ENCODE peak calls at places on chromosomes 16 and 17, in ten cellular contexts. V is GM23338, F is PC-9, M is transverse colon, S is stomach, I is tibial artery, G is aorta, P is ovary, H is tibial nerve, K is fibroblast of lung. T is an unnamed sample. For H3K4me1, the result is how much of the 10 kb centered on the place peaks cover.

GRCh38 chr17:36721560-36722120 is 120.3 kb downstream of the MRM1 start:
- DNase-seq in V (no peak), F (no peak), M (no peak), S (no peak), I (no peak), G (no peak), P (no peak), H (no peak), K (no peak), T (no peak)

GRCh38 chr17:74920679-74921044 is 2.4 kb downstream of the USH1G start:
- DNase-seq in V (peak), F (no peak), M (no peak), S (no peak), I (no peak), G (no peak), P (no peak), H (no peak), K (no peak), T (no peak)

GRCh38 chr16:88560722-88561484 is 9.3 kb upstream of the ZC3H18 start:
- DNase-seq in V (peak), F (no peak), M (no peak), S (no peak), I (no peak), G (no peak), P (no peak), H (no peak), K (peak), T (no peak)

GRCh38 chr17:41777579-41778188 is 8.8 kb downstream of the JUP start:
- DNase-seq in V (no peak), F (peak), M (peak), S (peak), I (peak), G (no peak), P (peak), H (peak), K (peak), T (peak)

GRCh38 chr16:84434800-84435199 is 66.5 kb downstream of the ATP2C2 start:
- DNase-seq in V (no peak), F (no peak), M (peak), S (no peak), I (no peak), G (no peak), P (no peak), H (no peak), K (no peak), T (no peak)

GRCh38 chr17:8366231-8366630 is 10.3 kb downstream of the KRABD2 start:
- DNase-seq in V (no peak), F (peak), M (no peak), S (no peak), I (no peak), G (no peak), P (no peak), H (no peak), K (peak), T (no peak)

GRCh38 chr16:64615647-64616280 is 506.1 kb downstream of the CDH11 start:
- DNase-seq in V (peak), F (no peak), M (no peak), S (no peak), I (no peak), G (no peak), P (no peak), H (no peak), K (peak), T (no peak)

GRCh38 chr16:31215287-31216115 is 1.4 kb downstream of the PYDC1 start:
- DNase-seq in V (peak), F (peak), M (peak), S (peak), I (peak), G (peak), P (peak), H (no peak), K (peak), T (peak)

GRCh38 chr16:4788489-4788889 is 344 bp upstream of the SEPTIN12 start:
- DNase-seq in V (no peak), F (no peak), M (no peak), S (no peak), I (no peak), G (no peak), P (no peak), H (no peak), K (no peak), T (no peak)

GRCh38 chr17:42744283-42744805 is 496 bp downstream of the EZH1 start:
- DNase-seq in V (peak), F (peak), M (peak), S (peak), I (peak), G (peak), P (peak), H (peak), K (peak), T (peak)

GRCh38 chr16:4613636-4614570 is 785 bp downstream of the UBALD1 start:
- DNase-seq in V (peak), F (no peak), M (peak), S (no peak), I (no peak), G (peak), P (no peak), H (no peak), K (peak), T (peak)

GRCh38 chr17:50056217-50056960 is 479 bp downstream of the ITGA3 start:
- DNase-seq in V (peak), F (peak), M (peak), S (peak), I (peak), G (peak), P (peak), H (no peak), K (peak), T (peak)

GRCh38 chr16:85477801-85478363 is 135.2 kb upstream of the GSE1 start:
- DNase-seq in V (no peak), F (no peak), M (no peak), S (no peak), I (no peak), G (no peak), P (no peak), H (no peak), K (no peak), T (no peak)

GRCh38 chr16:79169239-79169638 is 431.3 kb downstream of the MAF start:
- DNase-seq in V (peak), F (no peak), M (no peak), S (no peak), I (no peak), G (no peak), P (no peak), H (no peak), K (peak), T (no peak)

GRCh38 chr17:43454888-43455287 is 28.9 kb upstream of the DHX8 start:
- DNase-seq in V (no peak), F (no peak), M (no peak), S (no peak), I (no peak), G (no peak), P (no peak), H (no peak), K (no peak), T (no peak)

GRCh38 chr16:12975766-12976165 is 74.4 kb downstream of the SHISA9 start:
- DNase-seq in V (no peak), F (no peak), M (no peak), S (no peak), I (no peak), G (no peak), P (no peak), H (no peak), K (no peak), T (no peak)

GRCh38 chr16:71878911-71879310 is 5.1 kb downstream of the ZNF821 start:
- DNase-seq in V (no peak), F (no peak), M (no peak), S (no peak), I (no peak), G (no peak), P (no peak), H (no peak), K (no peak), T (no peak)

GRCh38 chr16:27728691-27729090 is 178.7 kb downstream of the KATNIP start:
- DNase-seq in V (no peak), F (no peak), M (no peak), S (no peak), I (no peak), G (peak), P (no peak), H (no peak), K (no peak), T (peak)

GRCh38 chr17:900336-900735 is 79.2 kb downstream of the NXN start:
- DNase-seq in V (no peak), F (no peak), M (no peak), S (no peak), I (no peak), G (no peak), P (no peak), H (no peak), K (no peak), T (no peak)

GRCh38 chr17:59238904-59239303 is 18.6 kb downstream of the GDPD1 start:
- DNase-seq in V (no peak), F (no peak), M (no peak), S (no peak), I (no peak), G (no peak), P (no peak), H (no peak), K (no peak), T (no peak)

GRCh38 chr17:44807093-44807816 is 22.8 kb downstream of the GJC1 start:
- DNase-seq in V (no peak), F (no peak), M (no peak), S (no peak), I (no peak), G (no peak), P (no peak), H (no peak), K (no peak), T (no peak)

GRCh38 chr17:49914096-49914490 is 54.9 kb upstream of the DLX4 start:
- DNase-seq in V (no peak), F (no peak), M (no peak), S (no peak), I (no peak), G (no peak), P (no peak), H (no peak), K (no peak), T (no peak)

GRCh38 chr16:58515125-58515870 is at the start of gene SETD6:
- DNase-seq in V (peak), F (peak), M (peak), S (peak), I (peak), G (peak), P (peak), H (peak), K (peak), T (peak)

GRCh38 chr16:85372627-85373372 is 240.3 kb upstream of the GSE1 start:
- DNase-seq in V (no peak), F (peak), M (no peak), S (peak), I (peak), G (peak), P (no peak), H (no peak), K (peak), T (peak)

GRCh38 chr17:32693135-32693897 is 183.6 kb downstream of the MYO1D start:
- DNase-seq in V (no peak), F (no peak), M (no peak), S (no peak), I (no peak), G (no peak), P (no peak), H (no peak), K (no peak), T (no peak)

GRCh38 chr17:49984283-49984682 is 10.7 kb downstream of the DLX3 start:
- DNase-seq in V (peak), F (no peak), M (no peak), S (no peak), I (no peak), G (no peak), P (no peak), H (no peak), K (no peak), T (peak)

GRCh38 chr16:56330476-56330875 is 94.9 kb downstream of the AMFR start:
- DNase-seq in V (no peak), F (peak), M (no peak), S (no peak), I (no peak), G (no peak), P (no peak), H (no peak), K (no peak), T (no peak)

GRCh38 chr17:41530062-41531048 is 2.2 kb upstream of the KRT19 start:
- DNase-seq in V (no peak), F (peak), M (peak), S (peak), I (no peak), G (no peak), P (peak), H (no peak), K (peak), T (peak)

GRCh38 chr17:2090804-2091534 is 36.1 kb downstream of the HIC1 start:
- DNase-seq in V (peak), F (peak), M (peak), S (no peak), I (peak), G (no peak), P (peak), H (peak), K (peak), T (peak)

GRCh38 chr17:18039535-18040286 is 503 bp downstream of the GID4 start:
- DNase-seq in V (peak), F (peak), M (peak), S (peak), I (peak), G (no peak), P (peak), H (peak), K (no peak), T (peak)

GRCh38 chr17:74408262-74408661 is 23.6 kb upstream of the GPRC5C start:
- DNase-seq in V (no peak), F (peak), M (no peak), S (peak), I (no peak), G (no peak), P (no peak), H (no peak), K (peak), T (no peak)

GRCh38 chr16:69145658-69146057 is 13.2 kb downstream of the UTP4 start:
- DNase-seq in V (no peak), F (no peak), M (no peak), S (peak), I (no peak), G (no peak), P (no peak), H (no peak), K (peak), T (no peak)

GRCh38 chr16:2295056-2295798 is 27.3 kb upstream of the RNPS1 start:
- DNase-seq in V (no peak), F (no peak), M (no peak), S (no peak), I (no peak), G (no peak), P (no peak), H (no peak), K (no peak), T (peak)

GRCh38 chr17:49379926-49380325 is 17.9 kb upstream of the ZNF652 start:
- DNase-seq in V (no peak), F (no peak), M (no peak), S (no peak), I (no peak), G (peak), P (no peak), H (no peak), K (peak), T (no peak)

GRCh38 chr17:19648475-19649406 is at the start of gene ALDH3A2:
- DNase-seq in V (peak), F (peak), M (peak), S (peak), I (peak), G (peak), P (peak), H (peak), K (peak), T (peak)
- H3K4me1 ChIP-seq in V (under half), F (half or more), M (under half), S (half or more), I (under half), G (under half), P (under half), H (half or more), K (under half), T (under half)

GRCh38 chr16:14500791-14501190 is 129.3 kb downstream of the PARN start:
- DNase-seq in V (no peak), F (no peak), M (no peak), S (no peak), I (no peak), G (no peak), P (no peak), H (no peak), K (peak), T (no peak)
- H3K4me1 ChIP-seq in V (half or more), F (half or more), M (under half), S (half or more), I (under half), G (under half), P (under half), H (under half), K (under half), T (under half)

GRCh38 chr16:682493-683395 is 1.4 kb downstream of the JMJD8 start:
- DNase-seq in V (no peak), F (no peak), M (no peak), S (no peak), I (no peak), G (no peak), P (peak), H (no peak), K (no peak), T (no peak)
- H3K4me1 ChIP-seq in V (under half), F (under half), M (under half), S (half or more), I (under half), G (under half), P (under half), H (under half), K (under half), T (under half)

GRCh38 chr16:67108489-67108888 is 1.3 kb upstream of the PHAF1 start:
- DNase-seq in V (no peak), F (no peak), M (no peak), S (no peak), I (no peak), G (no peak), P (no peak), H (no peak), K (no peak), T (no peak)
- H3K4me1 ChIP-seq in V (under half), F (under half), M (under half), S (half or more), I (under half), G (under half), P (under half), H (under half), K (under half), T (under half)

GRCh38 chr16:35398208-35398607 is 1938.8 kb downstream of the TP53TG3F start:
- DNase-seq in V (no peak), F (no peak), M (no peak), S (no peak), I (no peak), G (no peak), P (no peak), H (no peak), K (no peak), T (no peak)

GRCh38 chr16:35404273-35404672 is 1944.9 kb downstream of the TP53TG3F start:
- DNase-seq in V (no peak), F (no peak), M (no peak), S (no peak), I (no peak), G (no peak), P (no peak), H (no peak), K (no peak), T (no peak)

DNA sequence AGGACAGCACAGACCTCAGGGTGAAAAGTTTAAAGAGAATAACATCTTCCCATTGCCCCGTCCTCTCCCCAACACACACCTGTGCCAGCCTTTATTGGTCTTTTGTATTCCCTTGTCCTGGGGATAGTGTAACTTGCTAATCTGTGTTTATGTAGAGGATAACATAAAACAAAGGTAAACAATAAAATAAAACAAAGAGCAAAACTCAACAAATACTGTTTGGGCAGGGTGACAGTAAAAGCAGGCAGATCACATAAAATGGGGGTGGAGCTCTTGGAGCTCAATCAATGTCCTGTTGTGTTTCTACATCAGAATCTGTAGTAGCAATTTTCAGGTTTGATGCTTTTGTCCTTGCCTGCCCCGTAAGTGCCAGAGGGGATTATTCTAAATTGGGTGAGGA is 1939.7 kb downstream of the TP53TG3F start:
- DNase-seq in V (no peak), F (no peak), M (no peak), S (no peak), I (no peak), G (no peak), P (no peak), H (no peak), K (no peak), T (no peak)
- H3K4me1 ChIP-seq in V (under half), F (under half), M (under half), S (under half), I (under half), G (under half), P (under half), H (under half), K (under half), T (under half)

DNA sequence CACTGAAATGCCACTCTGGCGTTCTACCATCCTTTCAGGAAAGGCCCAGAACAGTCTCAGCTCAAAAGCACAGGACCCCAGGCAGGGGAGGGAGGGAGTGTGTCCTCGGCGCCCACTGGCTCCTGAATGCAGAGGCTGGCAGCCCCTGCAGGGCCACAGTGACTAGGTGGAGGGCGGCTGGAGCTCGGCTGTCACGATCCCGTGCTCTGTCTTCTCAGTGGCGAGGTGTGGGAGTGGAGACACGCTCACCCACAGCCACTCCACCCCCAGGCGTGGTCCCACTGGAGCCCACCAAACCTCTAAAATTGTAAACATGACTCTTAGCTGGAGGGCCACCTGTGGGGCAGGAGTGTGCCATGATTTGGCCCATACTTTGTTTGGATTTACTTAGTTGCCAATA is 16.4 kb upstream of the FASN start:
- DNase-seq in V (no peak), F (no peak), M (no peak), S (no peak), I (no peak), G (no peak), P (no peak), H (no peak), K (no peak), T (no peak)
- H3K4me1 ChIP-seq in V (under half), F (under half), M (under half), S (under half), I (under half), G (under half), P (under half), H (under half), K (under half), T (under half)

DNA sequence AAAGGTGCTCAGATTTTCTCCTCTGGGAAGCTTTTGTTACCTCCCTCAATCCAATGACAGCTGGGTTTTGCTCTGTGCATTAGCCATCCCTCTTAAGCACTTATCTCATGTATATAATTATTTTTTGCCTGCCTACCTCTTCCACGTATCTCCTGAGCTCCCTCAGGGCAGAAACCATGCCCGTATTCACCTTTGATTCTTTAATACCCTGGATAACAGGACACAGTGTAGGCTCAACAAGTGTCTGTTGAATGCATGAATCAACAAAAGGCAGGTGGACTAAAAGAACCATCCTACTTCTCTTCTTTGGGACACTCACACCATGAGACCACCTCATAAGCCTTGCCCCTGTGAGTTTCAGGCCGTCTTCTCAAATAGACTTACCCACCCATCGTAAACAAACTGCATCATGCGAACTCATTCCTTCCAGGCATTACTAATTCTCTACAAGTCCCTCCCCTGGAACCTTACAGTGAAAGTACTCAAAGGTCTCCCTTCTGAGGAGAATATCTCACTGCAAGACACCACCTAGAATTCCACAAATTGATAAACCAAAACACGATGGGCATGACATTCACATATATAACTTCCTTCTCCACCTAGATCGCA is 3.2 kb downstream of the ARHGAP17 start:
- DNase-seq in V (no peak), F (no peak), M (no peak), S (no peak), I (no peak), G (no peak), P (no peak), H (no peak), K (no peak), T (no peak)
- H3K4me1 ChIP-seq in V (under half), F (under half), M (half or more), S (half or more), I (under half), G (under half), P (under half), H (half or more), K (under half), T (under half)

GRCh38 chr17:77370536-77370935 is 229.8 kb downstream of the SEC14L1 start:
- DNase-seq in V (no peak), F (no peak), M (no peak), S (no peak), I (no peak), G (peak), P (no peak), H (no peak), K (no peak), T (peak)

GRCh38 chr17:77369544-77369971 is 228.8 kb downstream of the SEC14L1 start:
- DNase-seq in V (no peak), F (no peak), M (no peak), S (no peak), I (no peak), G (peak), P (no peak), H (no peak), K (no peak), T (peak)

GRCh38 chr17:77372444-77373297 is 231.9 kb downstream of the SEC14L1 start:
- DNase-seq in V (peak), F (no peak), M (peak), S (peak), I (peak), G (peak), P (peak), H (peak), K (peak), T (peak)

GRCh38 chr17:77371888-77372443 is 231.2 kb downstream of the SEC14L1 start:
- DNase-seq in V (no peak), F (no peak), M (no peak), S (no peak), I (no peak), G (peak), P (no peak), H (no peak), K (no peak), T (peak)

GRCh38 chr17:77371117-77371887 is 230.5 kb downstream of the SEC14L1 start:
- DNase-seq in V (no peak), F (no peak), M (no peak), S (peak), I (no peak), G (peak), P (no peak), H (no peak), K (peak), T (peak)
- H3K4me1 ChIP-seq in V (under half), F (under half), M (under half), S (half or more), I (under half), G (under half), P (under half), H (half or more), K (under half), T (under half)